ENCODE peak calls at places on chromosomes 4 and X, in ten cellular contexts. One of them, this sample, is unnamed.

GRCh38 chr4:42767669-42768068 is 110.8 kb upstream of the ATP8A1 start:
- DNase-seq in brain microvascular endothelial cell: no peak
- DNase-seq in AG04450: no peak
- DNase-seq in colonic mucosa: no peak
- DNase-seq in cardiac muscle cell: no peak
- DNase-seq in mesothelial cell of epicardium: no peak
- DNase-seq in CD4-positive, alpha-beta T cell: no peak
- DNase-seq in choroid plexus epithelial cell: no peak
- DNase-seq in HFFc6: no peak
- DNase-seq in foreskin keratinocyte: no peak
- DNase-seq in this sample: no peak

GRCh38 chr4:48375651-48376291 is 34.4 kb downstream of the SLAIN2 start:
- DNase-seq in brain microvascular endothelial cell: peak; percentile 91
- DNase-seq in AG04450: peak; percentile 74
- DNase-seq in colonic mucosa: peak; percentile 78
- DNase-seq in cardiac muscle cell: peak; percentile 80
- DNase-seq in mesothelial cell of epicardium: no peak
- DNase-seq in CD4-positive, alpha-beta T cell: no peak
- DNase-seq in choroid plexus epithelial cell: peak; percentile 91
- DNase-seq in HFFc6: peak; percentile 79
- DNase-seq in foreskin keratinocyte: peak; percentile 80
- DNase-seq in this sample: no peak

GRCh38 chrX:94455782-94456181 is 781.8 kb downstream of the FAM133A start:
- DNase-seq in brain microvascular endothelial cell: no peak
- DNase-seq in AG04450: no peak
- DNase-seq in colonic mucosa: no peak
- DNase-seq in cardiac muscle cell: no peak
- DNase-seq in mesothelial cell of epicardium: no peak
- DNase-seq in CD4-positive, alpha-beta T cell: no peak
- DNase-seq in choroid plexus epithelial cell: no peak
- DNase-seq in HFFc6: no peak
- DNase-seq in foreskin keratinocyte: no peak
- DNase-seq in this sample: no peak

GRCh38 chr4:1245481-1246051 is 3.4 kb downstream of the CTBP1 start:
- DNase-seq in brain microvascular endothelial cell: no peak
- DNase-seq in AG04450: no peak
- DNase-seq in colonic mucosa: no peak
- DNase-seq in cardiac muscle cell: no peak
- DNase-seq in mesothelial cell of epicardium: peak; percentile 20
- DNase-seq in CD4-positive, alpha-beta T cell: no peak
- DNase-seq in choroid plexus epithelial cell: no peak
- DNase-seq in HFFc6: no peak
- DNase-seq in foreskin keratinocyte: no peak
- DNase-seq in this sample: no peak

GRCh38 chr4:70183168-70183939 is 12.2 kb upstream of the ODAM start:
- DNase-seq in brain microvascular endothelial cell: peak; percentile 67
- DNase-seq in AG04450: peak; percentile 1
- DNase-seq in colonic mucosa: peak; percentile 27
- DNase-seq in cardiac muscle cell: peak; percentile 84
- DNase-seq in mesothelial cell of epicardium: no peak
- DNase-seq in CD4-positive, alpha-beta T cell: no peak
- DNase-seq in choroid plexus epithelial cell: peak; percentile 89
- DNase-seq in HFFc6: no peak
- DNase-seq in foreskin keratinocyte: no peak
- DNase-seq in this sample: no peak

GRCh38 chr4:57401586-57401985 is 291.4 kb upstream of the IGFBP7 start:
- DNase-seq in brain microvascular endothelial cell: no peak
- DNase-seq in AG04450: no peak
- DNase-seq in colonic mucosa: no peak
- DNase-seq in cardiac muscle cell: no peak
- DNase-seq in mesothelial cell of epicardium: no peak
- DNase-seq in CD4-positive, alpha-beta T cell: no peak
- DNase-seq in choroid plexus epithelial cell: no peak
- DNase-seq in HFFc6: no peak
- DNase-seq in foreskin keratinocyte: peak; percentile 40
- DNase-seq in this sample: no peak

GRCh38 chr4:75545526-75545925 is 10.3 kb upstream of the ODAPH start:
- DNase-seq in brain microvascular endothelial cell: peak; percentile 20
- DNase-seq in AG04450: no peak
- DNase-seq in colonic mucosa: no peak
- DNase-seq in cardiac muscle cell: no peak
- DNase-seq in mesothelial cell of epicardium: no peak
- DNase-seq in CD4-positive, alpha-beta T cell: no peak
- DNase-seq in choroid plexus epithelial cell: peak; percentile 22
- DNase-seq in HFFc6: peak; percentile 55
- DNase-seq in foreskin keratinocyte: no peak
- DNase-seq in this sample: no peak

GRCh38 chr4:54687887-54688841 is 30.4 kb downstream of the KIT start:
- DNase-seq in brain microvascular endothelial cell: peak; percentile 92
- DNase-seq in AG04450: no peak
- DNase-seq in colonic mucosa: no peak
- DNase-seq in cardiac muscle cell: no peak
- DNase-seq in mesothelial cell of epicardium: no peak
- DNase-seq in CD4-positive, alpha-beta T cell: no peak
- DNase-seq in choroid plexus epithelial cell: peak; percentile 17
- DNase-seq in HFFc6: no peak
- DNase-seq in foreskin keratinocyte: no peak
- DNase-seq in this sample: no peak

GRCh38 chrX:153926863-153927685 is 1.0 kb upstream of the ARHGAP4 start:
- DNase-seq in brain microvascular endothelial cell: no peak
- DNase-seq in AG04450: no peak
- DNase-seq in colonic mucosa: peak; percentile 66
- DNase-seq in cardiac muscle cell: peak; percentile 51
- DNase-seq in mesothelial cell of epicardium: no peak
- DNase-seq in CD4-positive, alpha-beta T cell: peak; percentile 60
- DNase-seq in choroid plexus epithelial cell: peak; percentile 18
- DNase-seq in HFFc6: no peak
- DNase-seq in foreskin keratinocyte: no peak
- DNase-seq in this sample: no peak

GRCh38 chr4:83010111-83010521 is 507 bp downstream of the LIN54 start:
- DNase-seq in brain microvascular endothelial cell: peak; percentile 11
- DNase-seq in AG04450: no peak
- DNase-seq in colonic mucosa: no peak
- DNase-seq in cardiac muscle cell: peak; percentile 40
- DNase-seq in mesothelial cell of epicardium: no peak
- DNase-seq in CD4-positive, alpha-beta T cell: no peak
- DNase-seq in choroid plexus epithelial cell: peak; percentile 53
- DNase-seq in HFFc6: peak; percentile 19
- DNase-seq in foreskin keratinocyte: peak; percentile 8
- DNase-seq in this sample: no peak

GRCh38 chr4:140296335-140296753 is 77.1 kb upstream of the SCOC start:
- DNase-seq in brain microvascular endothelial cell: peak; percentile 69
- DNase-seq in AG04450: peak; percentile 70
- DNase-seq in colonic mucosa: peak; percentile 49
- DNase-seq in cardiac muscle cell: peak; percentile 81
- DNase-seq in mesothelial cell of epicardium: no peak
- DNase-seq in CD4-positive, alpha-beta T cell: no peak
- DNase-seq in choroid plexus epithelial cell: peak; percentile 79
- DNase-seq in HFFc6: peak; percentile 91
- DNase-seq in foreskin keratinocyte: peak; percentile 10
- DNase-seq in this sample: no peak

GRCh38 chr4:24912252-24913098 is at the start of gene CCDC149:
- DNase-seq in brain microvascular endothelial cell: peak; percentile 25
- DNase-seq in AG04450: no peak
- DNase-seq in colonic mucosa: peak; percentile 85
- DNase-seq in cardiac muscle cell: peak; percentile 76
- DNase-seq in mesothelial cell of epicardium: peak; percentile 42
- DNase-seq in CD4-positive, alpha-beta T cell: no peak
- DNase-seq in choroid plexus epithelial cell: peak; percentile 60
- DNase-seq in HFFc6: peak; percentile 34
- DNase-seq in foreskin keratinocyte: no peak
- DNase-seq in this sample: peak; percentile 81

GRCh38 chrX:152915541-152916241 is 17.8 kb downstream of the ZNF185 start:
- DNase-seq in brain microvascular endothelial cell: peak; percentile 65
- DNase-seq in AG04450: no peak
- DNase-seq in colonic mucosa: no peak
- DNase-seq in cardiac muscle cell: peak; percentile 32
- DNase-seq in mesothelial cell of epicardium: no peak
- DNase-seq in CD4-positive, alpha-beta T cell: no peak
- DNase-seq in choroid plexus epithelial cell: peak; percentile 82
- DNase-seq in HFFc6: peak; percentile 35
- DNase-seq in foreskin keratinocyte: no peak
- DNase-seq in this sample: no peak

GRCh38 chrX:152912641-152913040 is 14.8 kb downstream of the ZNF185 start:
- DNase-seq in brain microvascular endothelial cell: no peak
- DNase-seq in AG04450: no peak
- DNase-seq in colonic mucosa: no peak
- DNase-seq in cardiac muscle cell: no peak
- DNase-seq in mesothelial cell of epicardium: no peak
- DNase-seq in CD4-positive, alpha-beta T cell: no peak
- DNase-seq in choroid plexus epithelial cell: no peak
- DNase-seq in HFFc6: no peak
- DNase-seq in foreskin keratinocyte: no peak
- DNase-seq in this sample: no peak

GRCh38 chrX:152913354-152913753 is 15.5 kb downstream of the ZNF185 start:
- DNase-seq in brain microvascular endothelial cell: no peak
- DNase-seq in AG04450: no peak
- DNase-seq in colonic mucosa: no peak
- DNase-seq in cardiac muscle cell: no peak
- DNase-seq in mesothelial cell of epicardium: no peak
- DNase-seq in CD4-positive, alpha-beta T cell: no peak
- DNase-seq in choroid plexus epithelial cell: no peak
- DNase-seq in HFFc6: no peak
- DNase-seq in foreskin keratinocyte: no peak
- DNase-seq in this sample: no peak

GRCh38 chrX:152913915-152914314 is 16.0 kb downstream of the ZNF185 start:
- DNase-seq in brain microvascular endothelial cell: no peak
- DNase-seq in AG04450: no peak
- DNase-seq in colonic mucosa: no peak
- DNase-seq in cardiac muscle cell: no peak
- DNase-seq in mesothelial cell of epicardium: no peak
- DNase-seq in CD4-positive, alpha-beta T cell: no peak
- DNase-seq in choroid plexus epithelial cell: no peak
- DNase-seq in HFFc6: no peak
- DNase-seq in foreskin keratinocyte: no peak
- DNase-seq in this sample: no peak

DNA sequence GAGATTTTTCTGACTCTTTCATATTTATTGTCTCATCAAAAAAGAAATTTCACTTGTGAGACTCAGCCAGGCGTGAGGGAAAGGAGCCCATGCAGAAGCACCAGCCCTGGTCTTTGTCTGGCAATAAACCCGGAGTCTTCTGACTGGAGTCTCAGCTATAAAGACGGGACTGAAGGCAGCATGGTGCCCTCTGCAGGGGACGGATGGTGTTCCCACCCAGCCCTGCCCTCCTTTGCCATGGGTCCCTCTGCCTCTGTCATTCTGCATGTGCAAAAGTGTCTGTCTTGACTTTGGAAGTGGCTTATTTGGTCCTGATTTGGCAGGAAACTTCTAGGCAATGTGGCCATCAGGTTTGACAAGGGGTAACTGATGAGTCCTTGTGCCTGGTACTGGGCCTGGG is 14.3 kb downstream of the ZNF185 start:
- DNase-seq in brain microvascular endothelial cell: no peak
- DNase-seq in AG04450: no peak
- DNase-seq in colonic mucosa: no peak
- DNase-seq in cardiac muscle cell: no peak
- DNase-seq in mesothelial cell of epicardium: no peak
- DNase-seq in CD4-positive, alpha-beta T cell: no peak
- DNase-seq in choroid plexus epithelial cell: no peak
- DNase-seq in HFFc6: no peak
- DNase-seq in foreskin keratinocyte: no peak
- DNase-seq in this sample: no peak
- TF ChIP-seq CTCF in brain microvascular endothelial cell: peak; percentile 29
- TF ChIP-seq CTCF in AG04450: no peak
- TF ChIP-seq CTCF in colonic mucosa: no peak
- TF ChIP-seq CTCF in cardiac muscle cell: no peak
- TF ChIP-seq CTCF in mesothelial cell of epicardium: no peak
- TF ChIP-seq CTCF in CD4-positive, alpha-beta T cell: no peak
- TF ChIP-seq CTCF in choroid plexus epithelial cell: peak; percentile 13
- TF ChIP-seq CTCF in HFFc6: no peak
- TF ChIP-seq CTCF in foreskin keratinocyte: peak; percentile 30
- TF ChIP-seq CTCF in this sample: peak; percentile 20

DNA sequence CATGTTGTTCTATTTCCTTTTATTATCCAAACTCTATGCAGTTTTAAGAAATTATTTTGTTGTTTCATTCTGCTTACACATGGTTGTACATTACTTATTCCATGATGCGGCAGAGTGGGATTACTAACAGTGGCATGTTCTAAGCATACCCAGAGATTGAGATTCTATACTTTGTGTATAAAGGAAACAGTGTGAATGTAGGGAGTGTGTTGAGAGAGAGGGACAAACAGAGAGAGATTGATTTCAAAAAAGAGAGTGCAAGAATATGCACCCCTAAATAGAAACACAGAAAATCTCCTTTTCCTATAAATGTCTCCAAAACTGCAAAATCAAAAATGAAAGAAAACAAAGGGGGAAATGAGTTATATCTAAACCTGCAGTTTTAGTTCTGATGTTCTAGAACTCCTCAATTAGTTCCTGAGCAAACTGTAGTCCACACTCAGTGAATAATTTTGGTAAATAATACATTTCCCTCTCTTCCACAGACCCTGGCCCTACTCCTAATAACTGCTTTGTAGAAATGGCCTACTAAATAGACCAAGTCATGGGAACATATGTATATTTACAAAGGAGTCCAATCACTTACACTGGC is 31.0 kb downstream of the SLC9B1 start:
- DNase-seq in brain microvascular endothelial cell: no peak
- DNase-seq in AG04450: no peak
- DNase-seq in colonic mucosa: no peak
- DNase-seq in cardiac muscle cell: no peak
- DNase-seq in mesothelial cell of epicardium: no peak
- DNase-seq in CD4-positive, alpha-beta T cell: no peak
- DNase-seq in choroid plexus epithelial cell: no peak
- DNase-seq in HFFc6: no peak
- DNase-seq in foreskin keratinocyte: no peak
- DNase-seq in this sample: no peak
- TF ChIP-seq CTCF in brain microvascular endothelial cell: no peak
- TF ChIP-seq CTCF in AG04450: no peak
- TF ChIP-seq CTCF in colonic mucosa: no peak
- TF ChIP-seq CTCF in cardiac muscle cell: no peak
- TF ChIP-seq CTCF in mesothelial cell of epicardium: no peak
- TF ChIP-seq CTCF in CD4-positive, alpha-beta T cell: no peak
- TF ChIP-seq CTCF in choroid plexus epithelial cell: no peak
- TF ChIP-seq CTCF in HFFc6: no peak
- TF ChIP-seq CTCF in foreskin keratinocyte: no peak
- TF ChIP-seq CTCF in this sample: no peak

GRCh38 chr4:121656269-121656641 is 40.5 kb downstream of the ANXA5 start:
- DNase-seq in brain microvascular endothelial cell: peak; percentile 85
- DNase-seq in AG04450: peak; percentile 37
- DNase-seq in colonic mucosa: no peak
- DNase-seq in cardiac muscle cell: peak; percentile 84
- DNase-seq in mesothelial cell of epicardium: no peak
- DNase-seq in CD4-positive, alpha-beta T cell: peak; percentile 0
- DNase-seq in choroid plexus epithelial cell: peak; percentile 93
- DNase-seq in HFFc6: peak; percentile 78
- DNase-seq in foreskin keratinocyte: peak; percentile 14
- DNase-seq in this sample: no peak
- TF ChIP-seq CTCF in brain microvascular endothelial cell: peak; percentile 66
- TF ChIP-seq CTCF in AG04450: peak; percentile 47
- TF ChIP-seq CTCF in colonic mucosa: no peak
- TF ChIP-seq CTCF in cardiac muscle cell: peak; percentile 55
- TF ChIP-seq CTCF in mesothelial cell of epicardium: no peak
- TF ChIP-seq CTCF in CD4-positive, alpha-beta T cell: no peak
- TF ChIP-seq CTCF in choroid plexus epithelial cell: peak; percentile 65
- TF ChIP-seq CTCF in HFFc6: peak; percentile 69
- TF ChIP-seq CTCF in foreskin keratinocyte: peak; percentile 64
- TF ChIP-seq CTCF in this sample: peak; percentile 65

DNA sequence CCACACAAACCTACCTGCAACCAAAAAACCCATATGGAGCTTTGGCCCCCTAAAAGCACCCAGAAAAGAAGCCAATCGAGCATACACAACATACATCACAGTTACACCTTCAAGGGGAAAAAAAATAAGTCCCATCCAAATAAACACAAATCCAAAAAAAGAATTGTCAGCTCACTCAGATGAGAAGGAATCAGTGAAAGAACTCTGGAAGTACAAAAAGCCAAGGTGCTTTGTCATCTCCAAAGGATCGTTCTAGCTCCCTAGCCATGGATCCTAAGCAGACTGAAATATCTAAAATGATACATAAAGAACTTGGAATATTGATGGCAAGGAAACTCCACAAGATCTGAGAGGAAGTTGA is 119.2 kb downstream of the NEK1 start:
- DNase-seq in brain microvascular endothelial cell: no peak
- DNase-seq in AG04450: no peak
- DNase-seq in colonic mucosa: no peak
- DNase-seq in cardiac muscle cell: no peak
- DNase-seq in mesothelial cell of epicardium: no peak
- DNase-seq in CD4-positive, alpha-beta T cell: no peak
- DNase-seq in choroid plexus epithelial cell: no peak
- DNase-seq in HFFc6: no peak
- DNase-seq in foreskin keratinocyte: no peak
- DNase-seq in this sample: no peak
- TF ChIP-seq CTCF in brain microvascular endothelial cell: no peak
- TF ChIP-seq CTCF in AG04450: no peak
- TF ChIP-seq CTCF in colonic mucosa: no peak
- TF ChIP-seq CTCF in cardiac muscle cell: no peak
- TF ChIP-seq CTCF in mesothelial cell of epicardium: no peak
- TF ChIP-seq CTCF in CD4-positive, alpha-beta T cell: peak; percentile 18
- TF ChIP-seq CTCF in choroid plexus epithelial cell: no peak
- TF ChIP-seq CTCF in HFFc6: peak; percentile 46
- TF ChIP-seq CTCF in foreskin keratinocyte: no peak
- TF ChIP-seq CTCF in this sample: peak; percentile 23